ENCODE peak calls at places on chromosomes 4 and X, in six cellular contexts. S is GM23338, U is spleen, D is SK-N-SH, T is prostate gland, J is stomach. C is an unnamed sample.
A peak's percentile ranks its signal among the peaks of the same experiment; 100 is the strongest.

GRCh38 chr4:109440948-109441347 is 7.3 kb downstream of the SEC24B start:
- DNase-seq in S (no peak), U (no peak), D (no peak), T (peak; percentile 26), J (no peak), C (no peak)

GRCh38 chr4:84070293-84070692 is 428.8 kb downstream of the NKX6-1 start:
- DNase-seq in S (peak; percentile 7), U (no peak), D (no peak), T (no peak), J (no peak), C (no peak)

GRCh38 chr4:168995537-168996295 is 14.3 kb downstream of the CBR4 start:
- DNase-seq in S (no peak), U (no peak), D (no peak), T (no peak), J (no peak), C (no peak)

GRCh38 chr4:30720021-30720655 is at the start of gene PCDH7:
- DNase-seq in S (peak; percentile 77), U (no peak), D (peak; percentile 46), T (peak; percentile 51), J (peak; percentile 37), C (no peak)

GRCh38 chrX:72030431-72030830 is 101.3 kb downstream of the RTL5 start:
- DNase-seq in S (no peak), U (no peak), D (no peak), T (no peak), J (no peak), C (no peak)

GRCh38 chr4:145315828-145316227 is 135.4 kb upstream of the OTUD4 start:
- DNase-seq in S (no peak), U (no peak), D (no peak), T (no peak), J (no peak), C (no peak)

GRCh38 chr4:137749466-137749865 is 217.2 kb upstream of the PCDH18 start:
- DNase-seq in S (no peak), U (no peak), D (no peak), T (no peak), J (no peak), C (no peak)

GRCh38 chr4:118981839-118982381 is 93.3 kb downstream of the SYNPO2 start:
- DNase-seq in S (peak; percentile 82), U (no peak), D (peak; percentile 73), T (peak; percentile 65), J (peak; percentile 61), C (no peak)

GRCh38 chrX:45142185-45142584 is 58.5 kb downstream of the DIPK2B start:
- DNase-seq in S (no peak), U (no peak), D (no peak), T (no peak), J (no peak), C (no peak)

GRCh38 chr4:13766722-13767495 is 139.4 kb upstream of the BOD1L1 start:
- DNase-seq in S (no peak), U (no peak), D (no peak), T (no peak), J (no peak), C (no peak)

GRCh38 chr4:56512166-56512565 is 6.6 kb downstream of the ARL9 start:
- DNase-seq in S (no peak), U (no peak), D (no peak), T (no peak), J (no peak), C (no peak)

GRCh38 chrX:39950035-39950688 is 147.6 kb downstream of the BCOR start:
- DNase-seq in S (no peak), U (peak; percentile 10), D (no peak), T (no peak), J (no peak), C (no peak)

GRCh38 chr4:184115399-184115798 is 102.3 kb downstream of the ENPP6 start:
- DNase-seq in S (no peak), U (no peak), D (no peak), T (no peak), J (no peak), C (no peak)

GRCh38 chr4:57051100-57051499 is 59.1 kb downstream of the IGFBP7 start:
- DNase-seq in S (no peak), U (no peak), D (no peak), T (no peak), J (no peak), C (no peak)

GRCh38 chr4:139556071-139556734 is at the start of gene SETD7:
- DNase-seq in S (peak; percentile 85), U (peak; percentile 92), D (peak; percentile 76), T (peak; percentile 76), J (peak; percentile 74), C (peak; percentile 70)
- TF ChIP-seq POLR2AphosphoS5 in S (peak; percentile 29), U (peak; percentile 91), D (no peak), T (peak; percentile 61), J (peak; percentile 79), C (peak; percentile 68)

GRCh38 chrX:106999002-106999975 is 723 bp downstream of the MORC4 start:
- DNase-seq in S (peak; percentile 42), U (peak; percentile 77), D (peak; percentile 54), T (peak; percentile 48), J (peak; percentile 56), C (no peak)
- TF ChIP-seq POLR2AphosphoS5 in S (no peak), U (no peak), D (no peak), T (peak; percentile 18), J (no peak), C (no peak)

DNA sequence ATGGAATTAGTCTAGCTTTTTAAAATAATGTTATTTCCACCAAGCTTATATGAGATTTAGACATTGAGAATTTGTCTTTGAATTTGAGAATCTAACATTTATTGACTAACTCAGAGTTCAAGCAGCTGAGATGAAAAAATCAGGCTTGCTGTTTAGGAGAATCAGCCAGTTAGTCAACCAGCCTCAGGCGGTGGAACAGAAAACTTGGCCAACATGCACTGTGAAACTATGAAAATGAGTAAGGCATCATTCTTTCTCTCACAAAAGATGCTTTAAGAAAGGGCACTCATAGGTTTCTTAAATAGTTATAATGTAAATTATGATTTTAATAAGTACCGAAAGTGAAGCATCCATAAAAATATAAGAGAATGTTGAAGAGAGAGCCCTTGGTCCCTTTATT is 84.2 kb downstream of the NFKB1 start:
- DNase-seq in S (no peak), U (no peak), D (no peak), T (no peak), J (no peak), C (no peak)
- TF ChIP-seq POLR2AphosphoS5 in S (no peak), U (no peak), D (no peak), T (no peak), J (no peak), C (no peak)

GRCh38 chrX:18639280-18639679 is 32.6 kb downstream of the RS1 start:
- DNase-seq in S (no peak), U (no peak), D (no peak), T (no peak), J (no peak), C (no peak)

GRCh38 chrX:18640686-18641085 is 31.2 kb downstream of the RS1 start:
- DNase-seq in S (peak; percentile 84), U (peak; percentile 24), D (no peak), T (no peak), J (no peak), C (no peak)

GRCh38 chrX:18643853-18644252 is 28.1 kb downstream of the RS1 start:
- DNase-seq in S (no peak), U (no peak), D (no peak), T (no peak), J (no peak), C (no peak)

GRCh38 chrX:18643243-18643642 is 28.7 kb downstream of the RS1 start:
- DNase-seq in S (no peak), U (no peak), D (no peak), T (no peak), J (no peak), C (no peak)

GRCh38 chrX:18638397-18638796 is 33.5 kb downstream of the RS1 start:
- DNase-seq in S (no peak), U (no peak), D (no peak), T (no peak), J (no peak), C (no peak)
- TF ChIP-seq POLR2AphosphoS5 in S (no peak), U (no peak), D (no peak), T (no peak), J (no peak), C (no peak)

GRCh38 chrX:2136848-2137247 is 363.9 kb downstream of the DHRSX start:
- DNase-seq in S (no peak), U (no peak), D (no peak), T (no peak), J (no peak), C (no peak)
- TF ChIP-seq POLR2AphosphoS5 in S (no peak), U (no peak), D (no peak), T (no peak), J (no peak), C (no peak)

GRCh38 chrX:150625107-150625506 is 56.7 kb downstream of the MTM1 start:
- DNase-seq in S (no peak), U (no peak), D (no peak), T (no peak), J (no peak), C (no peak)
- TF ChIP-seq POLR2AphosphoS5 in S (no peak), U (no peak), D (no peak), T (no peak), J (no peak), C (no peak)

C was measured in breast epithelium.